ENCODE peak calls at places on chromosome 5, in seven cellular contexts. One of them, this sample, is unnamed.

GRCh38 chr5:41787257-41787656 is 83.0 kb downstream of the OXCT1 start:
- DNase-seq in CD4-positive, CD25-positive, alpha-beta regulatory T cell: no peak
- DNase-seq in adrenal gland: no peak
- DNase-seq in MM.1S: peak; percentile 83
- DNase-seq in upper lobe of left lung: no peak
- DNase-seq in tibial nerve: no peak
- DNase-seq in pancreas: no peak
- DNase-seq in this sample: no peak

GRCh38 chr5:95284512-95285405 is at the start of gene MCTP1:
- DNase-seq in CD4-positive, CD25-positive, alpha-beta regulatory T cell: no peak
- DNase-seq in adrenal gland: peak; percentile 44
- DNase-seq in MM.1S: peak; percentile 16
- DNase-seq in upper lobe of left lung: peak; percentile 88
- DNase-seq in tibial nerve: no peak
- DNase-seq in pancreas: peak; percentile 30
- DNase-seq in this sample: peak; percentile 18

GRCh38 chr5:151295138-151295537 is 8.4 kb downstream of the SLC36A3 start:
- DNase-seq in CD4-positive, CD25-positive, alpha-beta regulatory T cell: no peak
- DNase-seq in adrenal gland: no peak
- DNase-seq in MM.1S: no peak
- DNase-seq in upper lobe of left lung: no peak
- DNase-seq in tibial nerve: no peak
- DNase-seq in pancreas: no peak
- DNase-seq in this sample: no peak

GRCh38 chr5:1150866-1151265 is 39.0 kb upstream of the SLC12A7 start:
- DNase-seq in CD4-positive, CD25-positive, alpha-beta regulatory T cell: no peak
- DNase-seq in adrenal gland: no peak
- DNase-seq in MM.1S: no peak
- DNase-seq in upper lobe of left lung: no peak
- DNase-seq in tibial nerve: no peak
- DNase-seq in pancreas: no peak
- DNase-seq in this sample: no peak

GRCh38 chr5:57033103-57033502 is 81.2 kb upstream of the MIER3 start:
- DNase-seq in CD4-positive, CD25-positive, alpha-beta regulatory T cell: no peak
- DNase-seq in adrenal gland: no peak
- DNase-seq in MM.1S: no peak
- DNase-seq in upper lobe of left lung: no peak
- DNase-seq in tibial nerve: no peak
- DNase-seq in pancreas: peak; percentile 25
- DNase-seq in this sample: no peak

GRCh38 chr5:135894789-135895188 is 852 bp downstream of the IL9 start:
- DNase-seq in CD4-positive, CD25-positive, alpha-beta regulatory T cell: no peak
- DNase-seq in adrenal gland: no peak
- DNase-seq in MM.1S: no peak
- DNase-seq in upper lobe of left lung: no peak
- DNase-seq in tibial nerve: no peak
- DNase-seq in pancreas: no peak
- DNase-seq in this sample: no peak

GRCh38 chr5:151134228-151134627 is 23.4 kb downstream of the ANXA6 start:
- DNase-seq in CD4-positive, CD25-positive, alpha-beta regulatory T cell: no peak
- DNase-seq in adrenal gland: no peak
- DNase-seq in MM.1S: peak; percentile 83
- DNase-seq in upper lobe of left lung: no peak
- DNase-seq in tibial nerve: no peak
- DNase-seq in pancreas: no peak
- DNase-seq in this sample: no peak

GRCh38 chr5:94544031-94544650 is 74.3 kb downstream of the KIAA0825 start:
- DNase-seq in CD4-positive, CD25-positive, alpha-beta regulatory T cell: no peak
- DNase-seq in adrenal gland: no peak
- DNase-seq in MM.1S: no peak
- DNase-seq in upper lobe of left lung: no peak
- DNase-seq in tibial nerve: no peak
- DNase-seq in pancreas: no peak
- DNase-seq in this sample: peak; percentile 34

GRCh38 chr5:155753943-155754581 is 572.9 kb upstream of the SGCD start:
- DNase-seq in CD4-positive, CD25-positive, alpha-beta regulatory T cell: no peak
- DNase-seq in adrenal gland: no peak
- DNase-seq in MM.1S: no peak
- DNase-seq in upper lobe of left lung: no peak
- DNase-seq in tibial nerve: no peak
- DNase-seq in pancreas: no peak
- DNase-seq in this sample: no peak

GRCh38 chr5:165495829-165496380 is 1990.5 kb downstream of the MAT2B start:
- DNase-seq in CD4-positive, CD25-positive, alpha-beta regulatory T cell: no peak
- DNase-seq in adrenal gland: no peak
- DNase-seq in MM.1S: no peak
- DNase-seq in upper lobe of left lung: no peak
- DNase-seq in tibial nerve: no peak
- DNase-seq in pancreas: no peak
- DNase-seq in this sample: peak; percentile 39

GRCh38 chr5:178078197-178078995 is 34.9 kb upstream of the N4BP3 start:
- DNase-seq in CD4-positive, CD25-positive, alpha-beta regulatory T cell: no peak
- DNase-seq in adrenal gland: no peak
- DNase-seq in MM.1S: no peak
- DNase-seq in upper lobe of left lung: no peak
- DNase-seq in tibial nerve: no peak
- DNase-seq in pancreas: no peak
- DNase-seq in this sample: peak; percentile 21

GRCh38 chr5:111367081-111367480 is 142.9 kb downstream of the CAMK4 start:
- DNase-seq in CD4-positive, CD25-positive, alpha-beta regulatory T cell: no peak
- DNase-seq in adrenal gland: no peak
- DNase-seq in MM.1S: no peak
- DNase-seq in upper lobe of left lung: no peak
- DNase-seq in tibial nerve: no peak
- DNase-seq in pancreas: no peak
- DNase-seq in this sample: no peak

GRCh38 chr5:52709171-52709925 is 78.4 kb upstream of the ITGA1 start:
- DNase-seq in CD4-positive, CD25-positive, alpha-beta regulatory T cell: no peak
- DNase-seq in adrenal gland: peak; percentile 19
- DNase-seq in MM.1S: no peak
- DNase-seq in upper lobe of left lung: no peak
- DNase-seq in tibial nerve: no peak
- DNase-seq in pancreas: no peak
- DNase-seq in this sample: peak; percentile 86

GRCh38 chr5:109788596-109788995 is 98.9 kb downstream of the MAN2A1 start:
- DNase-seq in CD4-positive, CD25-positive, alpha-beta regulatory T cell: peak; percentile 4
- DNase-seq in adrenal gland: no peak
- DNase-seq in MM.1S: peak; percentile 44
- DNase-seq in upper lobe of left lung: no peak
- DNase-seq in tibial nerve: no peak
- DNase-seq in pancreas: no peak
- DNase-seq in this sample: no peak

GRCh38 chr5:52999357-52999949 is 10.3 kb downstream of the ITGA2 start:
- DNase-seq in CD4-positive, CD25-positive, alpha-beta regulatory T cell: no peak
- DNase-seq in adrenal gland: no peak
- DNase-seq in MM.1S: no peak
- DNase-seq in upper lobe of left lung: no peak
- DNase-seq in tibial nerve: no peak
- DNase-seq in pancreas: no peak
- DNase-seq in this sample: no peak

GRCh38 chr5:113510836-113511451 is 2.5 kb upstream of the YTHDC2 start:
- DNase-seq in CD4-positive, CD25-positive, alpha-beta regulatory T cell: peak; percentile 38
- DNase-seq in adrenal gland: no peak
- DNase-seq in MM.1S: peak; percentile 65
- DNase-seq in upper lobe of left lung: no peak
- DNase-seq in tibial nerve: no peak
- DNase-seq in pancreas: no peak
- DNase-seq in this sample: peak; percentile 55

GRCh38 chr5:16741007-16741406 is 124.2 kb upstream of the RETREG1 start:
- DNase-seq in CD4-positive, CD25-positive, alpha-beta regulatory T cell: no peak
- DNase-seq in adrenal gland: no peak
- DNase-seq in MM.1S: no peak
- DNase-seq in upper lobe of left lung: no peak
- DNase-seq in tibial nerve: no peak
- DNase-seq in pancreas: no peak
- DNase-seq in this sample: peak; percentile 14

GRCh38 chr5:1510631-1511030 is 13.1 kb downstream of the LPCAT1 start:
- DNase-seq in CD4-positive, CD25-positive, alpha-beta regulatory T cell: no peak
- DNase-seq in adrenal gland: peak; percentile 5
- DNase-seq in MM.1S: no peak
- DNase-seq in upper lobe of left lung: peak; percentile 76
- DNase-seq in tibial nerve: no peak
- DNase-seq in pancreas: no peak
- DNase-seq in this sample: no peak

GRCh38 chr5:103908327-103909099 is 345.9 kb upstream of the NUDT12 start:
- DNase-seq in CD4-positive, CD25-positive, alpha-beta regulatory T cell: no peak
- DNase-seq in adrenal gland: no peak
- DNase-seq in MM.1S: no peak
- DNase-seq in upper lobe of left lung: no peak
- DNase-seq in tibial nerve: no peak
- DNase-seq in pancreas: no peak
- DNase-seq in this sample: no peak

GRCh38 chr5:172658869-172659513 is 17.9 kb downstream of the NEURL1B start:
- DNase-seq in CD4-positive, CD25-positive, alpha-beta regulatory T cell: no peak
- DNase-seq in adrenal gland: peak; percentile 84
- DNase-seq in MM.1S: no peak
- DNase-seq in upper lobe of left lung: no peak
- DNase-seq in tibial nerve: no peak
- DNase-seq in pancreas: peak; percentile 85
- DNase-seq in this sample: no peak

GRCh38 chr5:22998362-22998761 is 145.2 kb upstream of the CDH12 start:
- DNase-seq in CD4-positive, CD25-positive, alpha-beta regulatory T cell: no peak
- DNase-seq in adrenal gland: no peak
- DNase-seq in MM.1S: no peak
- DNase-seq in upper lobe of left lung: no peak
- DNase-seq in tibial nerve: no peak
- DNase-seq in pancreas: no peak
- DNase-seq in this sample: no peak

GRCh38 chr5:39190311-39191102 is 28.9 kb downstream of the FYB1 start:
- DNase-seq in CD4-positive, CD25-positive, alpha-beta regulatory T cell: no peak
- DNase-seq in adrenal gland: no peak
- DNase-seq in MM.1S: no peak
- DNase-seq in upper lobe of left lung: no peak
- DNase-seq in tibial nerve: no peak
- DNase-seq in pancreas: no peak
- DNase-seq in this sample: no peak
- H3K4me3 ChIP-seq in CD4-positive, CD25-positive, alpha-beta regulatory T cell: peak overlapping the region; percentile 73
- H3K4me3 ChIP-seq in adrenal gland: no peak overlapping the region
- H3K4me3 ChIP-seq in MM.1S: no peak overlapping the region
- H3K4me3 ChIP-seq in upper lobe of left lung: no peak overlapping the region
- H3K4me3 ChIP-seq in tibial nerve: no peak overlapping the region
- H3K4me3 ChIP-seq in pancreas: no peak overlapping the region
- H3K4me3 ChIP-seq in this sample: no peak overlapping the region

GRCh38 chr5:119357309-119357708 is 1.5 kb downstream of the TNFAIP8 start:
- DNase-seq in CD4-positive, CD25-positive, alpha-beta regulatory T cell: no peak
- DNase-seq in adrenal gland: no peak
- DNase-seq in MM.1S: no peak
- DNase-seq in upper lobe of left lung: no peak
- DNase-seq in tibial nerve: no peak
- DNase-seq in pancreas: no peak
- DNase-seq in this sample: no peak

GRCh38 chr5:119358901-119359603 is 3.2 kb downstream of the TNFAIP8 start:
- DNase-seq in CD4-positive, CD25-positive, alpha-beta regulatory T cell: no peak
- DNase-seq in adrenal gland: no peak
- DNase-seq in MM.1S: no peak
- DNase-seq in upper lobe of left lung: no peak
- DNase-seq in tibial nerve: no peak
- DNase-seq in pancreas: no peak
- DNase-seq in this sample: no peak

GRCh38 chr5:119356384-119357188 is 767 bp downstream of the TNFAIP8 start:
- DNase-seq in CD4-positive, CD25-positive, alpha-beta regulatory T cell: no peak
- DNase-seq in adrenal gland: no peak
- DNase-seq in MM.1S: no peak
- DNase-seq in upper lobe of left lung: no peak
- DNase-seq in tibial nerve: no peak
- DNase-seq in pancreas: no peak
- DNase-seq in this sample: peak; percentile 39

GRCh38 chr5:119359737-119360413 is 4.1 kb downstream of the TNFAIP8 start:
- DNase-seq in CD4-positive, CD25-positive, alpha-beta regulatory T cell: no peak
- DNase-seq in adrenal gland: no peak
- DNase-seq in MM.1S: no peak
- DNase-seq in upper lobe of left lung: no peak
- DNase-seq in tibial nerve: no peak
- DNase-seq in pancreas: no peak
- DNase-seq in this sample: no peak

DNA sequence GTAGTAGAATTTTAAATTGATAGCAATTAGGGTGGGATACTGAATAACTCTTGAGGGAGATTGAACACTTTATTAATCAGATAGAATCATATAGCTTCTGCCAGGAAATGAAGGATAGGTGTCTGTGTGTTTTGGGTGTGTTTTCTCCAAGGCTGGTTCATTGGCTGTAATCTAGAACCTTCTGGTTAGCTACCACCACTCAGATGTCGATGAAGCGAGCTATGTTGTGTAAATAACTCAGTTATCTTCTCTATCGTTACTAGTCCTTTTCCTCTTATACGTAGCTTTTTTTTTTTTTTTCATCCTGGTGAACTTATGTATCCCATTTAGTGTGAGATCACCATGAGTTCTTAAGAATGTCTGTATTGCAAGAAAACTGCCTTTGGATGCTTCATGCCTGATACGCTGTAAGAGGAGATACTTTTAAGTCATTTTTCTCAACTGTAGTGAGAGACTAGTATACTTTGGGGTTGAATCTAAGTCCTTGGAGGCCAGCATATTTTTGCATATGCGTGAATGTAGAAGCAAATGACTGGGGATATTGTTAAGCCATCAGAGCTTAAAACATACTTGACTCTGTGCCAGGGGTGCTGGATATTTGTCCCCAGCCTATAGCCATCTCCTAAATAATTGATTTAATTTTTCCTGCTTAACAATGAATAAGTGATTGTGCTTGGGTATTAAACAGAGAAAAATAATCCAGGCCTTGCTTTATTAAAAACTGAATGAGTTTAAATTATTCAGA is 2.2 kb downstream of the TNFAIP8 start:
- DNase-seq in CD4-positive, CD25-positive, alpha-beta regulatory T cell: no peak
- DNase-seq in adrenal gland: no peak
- DNase-seq in MM.1S: no peak
- DNase-seq in upper lobe of left lung: no peak
- DNase-seq in tibial nerve: no peak
- DNase-seq in pancreas: no peak
- DNase-seq in this sample: no peak
- H3K4me3 ChIP-seq in CD4-positive, CD25-positive, alpha-beta regulatory T cell: peak overlapping the region; percentile 87
- H3K4me3 ChIP-seq in adrenal gland: no peak overlapping the region
- H3K4me3 ChIP-seq in MM.1S: no peak overlapping the region
- H3K4me3 ChIP-seq in upper lobe of left lung: peak overlapping the region; percentile 70
- H3K4me3 ChIP-seq in tibial nerve: no peak overlapping the region
- H3K4me3 ChIP-seq in pancreas: no peak overlapping the region
- H3K4me3 ChIP-seq in this sample: no peak overlapping the region

DNA sequence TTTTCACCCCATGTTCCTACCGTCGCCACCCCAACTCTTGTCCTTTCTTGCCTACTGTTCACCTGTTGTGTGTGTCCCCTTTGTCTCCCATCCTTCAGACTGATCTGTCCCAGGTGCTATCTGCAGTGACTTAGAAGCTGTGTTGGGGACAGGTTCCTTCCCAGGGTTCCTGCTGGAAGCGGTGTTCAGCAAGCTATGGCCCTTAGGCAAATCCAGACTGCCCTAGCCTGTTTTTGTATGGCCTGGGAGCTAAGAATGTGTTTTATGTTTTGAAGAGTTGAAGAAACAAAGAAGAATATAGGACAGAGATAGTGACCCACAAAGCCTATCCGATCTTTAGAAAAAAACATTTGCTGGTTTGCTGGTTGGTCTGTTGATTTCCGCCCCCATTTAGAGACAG is 236.4 kb downstream of the GOLPH3 start:
- DNase-seq in CD4-positive, CD25-positive, alpha-beta regulatory T cell: no peak
- DNase-seq in adrenal gland: no peak
- DNase-seq in MM.1S: no peak
- DNase-seq in upper lobe of left lung: no peak
- DNase-seq in tibial nerve: no peak
- DNase-seq in pancreas: no peak
- DNase-seq in this sample: no peak
- H3K4me3 ChIP-seq in CD4-positive, CD25-positive, alpha-beta regulatory T cell: no peak overlapping the region
- H3K4me3 ChIP-seq in adrenal gland: no peak overlapping the region
- H3K4me3 ChIP-seq in MM.1S: no peak overlapping the region
- H3K4me3 ChIP-seq in upper lobe of left lung: peak overlapping the region; percentile 44
- H3K4me3 ChIP-seq in tibial nerve: peak overlapping the region; percentile 23
- H3K4me3 ChIP-seq in pancreas: no peak overlapping the region
- H3K4me3 ChIP-seq in this sample: no peak overlapping the region

GRCh38 chr5:54703091-54703490 is 185.5 kb downstream of the SNX18 start:
- DNase-seq in CD4-positive, CD25-positive, alpha-beta regulatory T cell: no peak
- DNase-seq in adrenal gland: no peak
- DNase-seq in MM.1S: no peak
- DNase-seq in upper lobe of left lung: no peak
- DNase-seq in tibial nerve: peak; percentile 44
- DNase-seq in pancreas: no peak
- DNase-seq in this sample: peak; percentile 87
- H3K4me3 ChIP-seq in CD4-positive, CD25-positive, alpha-beta regulatory T cell: no peak overlapping the region
- H3K4me3 ChIP-seq in adrenal gland: no peak overlapping the region
- H3K4me3 ChIP-seq in MM.1S: no peak overlapping the region
- H3K4me3 ChIP-seq in upper lobe of left lung: no peak overlapping the region
- H3K4me3 ChIP-seq in tibial nerve: no peak overlapping the region
- H3K4me3 ChIP-seq in pancreas: no peak overlapping the region
- H3K4me3 ChIP-seq in this sample: no peak overlapping the region